ENCODE peak calls at places on chromosomes 4 and X, in nine cellular contexts. M is ecto neural progenitor cell; E is NB4; F is cardiac muscle cell; Q is activated naive CD8-positive, alpha-beta T cell treated with anti-CD3 and anti-CD28 coated beads for 36 hours; B is left ventricle myocardium superior; O is posterior cingulate gyrus; Y is nephron progenitor cell; X is naive B cell. Z is an unnamed sample.
A peak's percentile ranks its signal among the peaks of the same experiment; 100 is the strongest.

GRCh38 chr4:94782707-94783106 is 25.0 kb downstream of the BMPR1B start:
- DNase-seq in M (no peak), O (no peak), F (no peak), B (no peak), X (no peak), Q (no peak), E (no peak), Y (no peak), Z (no peak)

GRCh38 chr4:117796677-117797076 is 237.6 kb upstream of the NDST3 start:
- DNase-seq in X (no peak), Q (no peak), B (no peak), M (no peak), O (no peak), E (no peak), Y (no peak), F (no peak), Z (no peak)

GRCh38 chr4:16205298-16206164 is 20.7 kb downstream of the TAPT1 start:
- DNase-seq in B (no peak), F (peak; percentile 58), Y (no peak), X (peak; percentile 51), M (no peak), O (no peak), E (peak; percentile 60), Q (no peak), Z (no peak)

GRCh38 chr4:76485450-76485849 is 50.4 kb downstream of the SHROOM3 start:
- DNase-seq in Q (no peak), Y (no peak), M (no peak), F (peak; percentile 14), O (no peak), X (no peak), B (no peak), E (no peak), Z (no peak)

GRCh38 chr4:113327513-113327912 is 278.1 kb downstream of the ANK2 start:
- DNase-seq in O (no peak), Y (no peak), X (no peak), B (no peak), F (no peak), E (no peak), Q (no peak), M (no peak), Z (no peak)

GRCh38 chr4:19135886-19136633 is 1114.5 kb upstream of the LCORL start:
- DNase-seq in X (no peak), F (no peak), E (no peak), Q (no peak), Y (no peak), M (no peak), O (no peak), B (no peak), Z (no peak)

GRCh38 chrX:45852884-45853283 is 652.2 kb upstream of the DIPK2B start:
- DNase-seq in Y (no peak), E (no peak), B (no peak), F (no peak), O (no peak), X (no peak), Q (no peak), M (no peak), Z (no peak)

GRCh38 chrX:10972731-10973130 is 138.4 kb upstream of the HCCS start:
- DNase-seq in M (no peak), X (no peak), Y (no peak), B (no peak), E (no peak), F (no peak), O (no peak), Q (no peak), Z (no peak)

GRCh38 chr4:124918559-124919122 is 206.1 kb upstream of the ANKRD50 start:
- DNase-seq in Q (no peak), B (no peak), E (no peak), O (no peak), X (no peak), M (no peak), Y (no peak), F (no peak), Z (no peak)

GRCh38 chrX:70219938-70220764 is 14.3 kb upstream of the AWAT1 start:
- DNase-seq in Y (no peak), O (no peak), M (no peak), F (no peak), X (no peak), B (peak; percentile 33), Q (no peak), E (no peak), Z (no peak)

GRCh38 chrX:24515447-24515846 is 50.4 kb downstream of the PDK3 start:
- DNase-seq in M (no peak), Y (no peak), Q (no peak), F (peak; percentile 27), X (no peak), E (peak; percentile 12), O (peak; percentile 14), B (no peak), Z (no peak)

GRCh38 chr4:54800831-54801530 is 143.2 kb downstream of the KIT start:
- DNase-seq in O (no peak), M (no peak), Q (no peak), E (peak; percentile 75), F (peak; percentile 75), B (no peak), X (no peak), Y (no peak), Z (no peak)

GRCh38 chr4:74308215-74308614 is at the start of gene EPGN:
- DNase-seq in O (no peak), M (no peak), E (no peak), Q (no peak), F (no peak), B (no peak), X (no peak), Y (no peak), Z (no peak)

GRCh38 chrX:63656871-63657580 is 128.0 kb downstream of the ARHGEF9 start:
- DNase-seq in F (no peak), O (no peak), Y (no peak), M (no peak), B (no peak), E (no peak), Q (no peak), X (no peak), Z (no peak)

GRCh38 chrX:131923614-131924250 is 99.4 kb upstream of the STK26 start:
- DNase-seq in Y (no peak), E (no peak), B (no peak), X (no peak), F (no peak), Q (no peak), M (no peak), O (no peak), Z (no peak)

Z was measured in WTC11.